ENCODE peak calls at places on chromosomes 4 and X, in four cellular contexts. Q is Panc1, P is colonic mucosa, C is uterus. M is an unnamed sample.
A peak's percentile ranks its signal among the peaks of the same experiment; 100 is the strongest.

GRCh38 chr4:113020966-113021365 is 28.5 kb upstream of the ANK2 start:
- DNase-seq in Q (no peak), P (no peak), C (no peak), M (no peak)

GRCh38 chr4:38311495-38311894 is 351.3 kb downstream of the PTTG2 start:
- DNase-seq in Q (no peak), P (no peak), C (no peak), M (no peak)

GRCh38 chrX:50747471-50747900 is 66.5 kb downstream of the SHROOM4 start:
- DNase-seq in Q (peak; percentile 15), P (no peak), C (no peak), M (no peak)

GRCh38 chr4:83013931-83014330 is 3.3 kb upstream of the LIN54 start:
- DNase-seq in Q (no peak), P (no peak), C (no peak), M (no peak)

GRCh38 chr4:167587361-167587760 is 353.1 kb upstream of the SPOCK3 start:
- DNase-seq in Q (no peak), P (no peak), C (no peak), M (no peak)

GRCh38 chr4:76756416-76756815 is 141.5 kb downstream of the SOWAHB start:
- DNase-seq in Q (no peak), P (no peak), C (no peak), M (no peak)

GRCh38 chrX:150150081-150150779 is 211.9 kb upstream of the EOLA2 start:
- DNase-seq in Q (no peak), P (no peak), C (no peak), M (no peak)

GRCh38 chr4:22179124-22179874 is 230.7 kb upstream of the KCNIP4 start:
- DNase-seq in Q (no peak), P (no peak), C (no peak), M (no peak)

GRCh38 chr4:20272411-20272872 is 20.7 kb downstream of the SLIT2 start:
- DNase-seq in Q (no peak), P (no peak), C (no peak), M (no peak)

GRCh38 chr4:48778431-48779094 is 1.5 kb downstream of the FRYL start:
- DNase-seq in Q (no peak), P (no peak), C (no peak), M (no peak)

GRCh38 chrX:154043003-154043402 is 23.3 kb upstream of the IRAK1 start:
- DNase-seq in Q (no peak), P (no peak), C (no peak), M (no peak)

GRCh38 chr4:125368161-125368560 is 53.4 kb downstream of the FAT4 start:
- DNase-seq in Q (no peak), P (no peak), C (no peak), M (no peak)

GRCh38 chr4:148205481-148205880 is 236.7 kb downstream of the NR3C2 start:
- DNase-seq in Q (no peak), P (no peak), C (no peak), M (no peak)

GRCh38 chrX:72041901-72042859 is 89.5 kb downstream of the RTL5 start:
- DNase-seq in Q (no peak), P (no peak), C (peak; percentile 37), M (no peak)

GRCh38 chr4:97582890-97583289 is 560.4 kb downstream of the STPG2 start:
- DNase-seq in Q (no peak), P (no peak), C (no peak), M (no peak)

GRCh38 chrX:135981010-135981409 is 4.2 kb upstream of the SLC9A6 start:
- DNase-seq in Q (no peak), P (no peak), C (no peak), M (no peak)

GRCh38 chrX:148499638-148500427 is 584 bp upstream of the AFF2 start:
- DNase-seq in Q (no peak), P (no peak), C (no peak), M (no peak)

GRCh38 chr4:125011646-125012045 is 299.1 kb upstream of the ANKRD50 start:
- DNase-seq in Q (no peak), P (no peak), C (no peak), M (no peak)

GRCh38 chr4:184441461-184442392 is 32.6 kb downstream of the IRF2 start:
- DNase-seq in Q (no peak), P (no peak), C (no peak), M (no peak)

GRCh38 chr4:107930821-107931774 is at the start of gene CYP2U1:
- DNase-seq in Q (peak; percentile 15), P (peak; percentile 86), C (peak; percentile 87), M (peak; percentile 80)
- H3K27ac ChIP-seq in Q (no peak within 1 kb of the TSS), P (peak within 1 kb of the TSS; percentile 39), C (peak within 1 kb of the TSS; percentile 89), M (peak within 1 kb of the TSS; percentile 60)

GRCh38 chr4:8398347-8398746 is 42.2 kb downstream of the ACOX3 start:
- DNase-seq in Q (no peak), P (no peak), C (no peak), M (no peak)
- H3K27ac ChIP-seq in Q (no peak overlapping the region), P (no peak overlapping the region), C (no peak overlapping the region), M (no peak overlapping the region)

GRCh38 chr4:186702940-186703339 is 20.7 kb downstream of the FAT1 start:
- DNase-seq in Q (no peak), P (no peak), C (no peak), M (no peak)

GRCh38 chr4:186703510-186703909 is 20.1 kb downstream of the FAT1 start:
- DNase-seq in Q (no peak), P (no peak), C (no peak), M (no peak)

GRCh38 chr4:186701273-186701672 is 22.4 kb downstream of the FAT1 start:
- DNase-seq in Q (no peak), P (no peak), C (no peak), M (no peak)

GRCh38 chr4:186701788-186702187 is 21.9 kb downstream of the FAT1 start:
- DNase-seq in Q (no peak), P (no peak), C (no peak), M (no peak)

DNA sequence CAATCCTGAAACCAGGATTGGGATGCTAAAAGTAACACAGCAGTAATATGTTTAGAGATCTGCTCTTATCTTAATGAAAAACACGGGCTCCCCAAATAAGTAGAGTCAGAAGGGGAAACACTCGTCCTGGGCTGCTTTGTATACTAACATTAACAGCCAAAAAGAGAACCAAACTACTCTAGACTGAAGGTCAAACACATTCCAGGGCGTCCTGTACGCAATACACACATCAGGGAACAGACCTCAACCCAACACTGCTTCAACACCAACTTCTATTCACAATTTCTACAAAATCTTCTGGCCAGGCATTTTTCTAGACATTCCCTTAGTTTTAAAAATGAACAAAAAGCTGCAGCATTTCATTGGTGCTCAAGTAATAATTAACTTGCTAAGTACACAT is 21.4 kb downstream of the FAT1 start:
- DNase-seq in Q (no peak), P (no peak), C (no peak), M (no peak)
- H3K27ac ChIP-seq in Q (peak overlapping the region; percentile 98), P (peak overlapping the region; percentile 43), C (peak overlapping the region; percentile 60), M (no peak overlapping the region)

GRCh38 chrX:13092455-13092941 is 48.1 kb upstream of the FAM9C start:
- DNase-seq in Q (no peak), P (peak; percentile 65), C (no peak), M (no peak)
- H3K27ac ChIP-seq in Q (peak overlapping the region; percentile 81), P (peak overlapping the region; percentile 48), C (no peak overlapping the region), M (peak overlapping the region; percentile 36)

M was measured in caudate nucleus.